ENCODE peak calls at places on chromosomes 12 and 14, in seven cellular contexts. One of them, this sample, is unnamed.

GRCh38 chr14:50407089-50407813 is 10.6 kb upstream of the CDKL1 start:
- DNase-seq in nephron progenitor cell: no peak
- DNase-seq in HCT116: no peak
- DNase-seq in psoas muscle: no peak
- DNase-seq in SW480: no peak
- DNase-seq in cerebellum: no peak
- DNase-seq in WTC11: no peak
- DNase-seq in this sample: no peak

GRCh38 chr14:68787235-68787727 is 5.6 kb downstream of the ZFP36L1 start:
- DNase-seq in nephron progenitor cell: no peak
- DNase-seq in HCT116: no peak
- DNase-seq in psoas muscle: no peak
- DNase-seq in SW480: peak
- DNase-seq in cerebellum: no peak
- DNase-seq in WTC11: no peak
- DNase-seq in this sample: no peak

GRCh38 chr14:73452341-73453191 is 5.8 kb downstream of the NUMB start:
- DNase-seq in nephron progenitor cell: no peak
- DNase-seq in HCT116: no peak
- DNase-seq in psoas muscle: no peak
- DNase-seq in SW480: no peak
- DNase-seq in cerebellum: no peak
- DNase-seq in WTC11: no peak
- DNase-seq in this sample: no peak

GRCh38 chr12:124011435-124012124 is 38.6 kb downstream of the ZNF664 start:
- DNase-seq in nephron progenitor cell: no peak
- DNase-seq in HCT116: no peak
- DNase-seq in psoas muscle: no peak
- DNase-seq in SW480: no peak
- DNase-seq in cerebellum: no peak
- DNase-seq in WTC11: no peak
- DNase-seq in this sample: no peak

GRCh38 chr12:27807063-27807703 is 27.1 kb upstream of the MANSC4 start:
- DNase-seq in nephron progenitor cell: no peak
- DNase-seq in HCT116: no peak
- DNase-seq in psoas muscle: no peak
- DNase-seq in SW480: no peak
- DNase-seq in cerebellum: no peak
- DNase-seq in WTC11: no peak
- DNase-seq in this sample: peak

GRCh38 chr14:105060751-105061427 is 4.3 kb downstream of the GPR132 start:
- DNase-seq in nephron progenitor cell: no peak
- DNase-seq in HCT116: no peak
- DNase-seq in psoas muscle: peak
- DNase-seq in SW480: no peak
- DNase-seq in cerebellum: no peak
- DNase-seq in WTC11: no peak
- DNase-seq in this sample: no peak

GRCh38 chr12:124622764-124623163 is 55.4 kb upstream of the NCOR2 start:
- DNase-seq in nephron progenitor cell: no peak
- DNase-seq in HCT116: no peak
- DNase-seq in psoas muscle: no peak
- DNase-seq in SW480: no peak
- DNase-seq in cerebellum: no peak
- DNase-seq in WTC11: no peak
- DNase-seq in this sample: no peak

GRCh38 chr12:51192284-51192671 is 19.3 kb upstream of the TFCP2 start:
- DNase-seq in nephron progenitor cell: no peak
- DNase-seq in HCT116: no peak
- DNase-seq in psoas muscle: no peak
- DNase-seq in SW480: no peak
- DNase-seq in cerebellum: no peak
- DNase-seq in WTC11: no peak
- DNase-seq in this sample: no peak

GRCh38 chr12:57004651-57005050 is 1.7 kb downstream of the ZBTB39 start:
- DNase-seq in nephron progenitor cell: no peak
- DNase-seq in HCT116: no peak
- DNase-seq in psoas muscle: no peak
- DNase-seq in SW480: no peak
- DNase-seq in cerebellum: no peak
- DNase-seq in WTC11: no peak
- DNase-seq in this sample: no peak

GRCh38 chr12:124310785-124311184 is 15.9 kb downstream of the RFLNA start:
- DNase-seq in nephron progenitor cell: no peak
- DNase-seq in HCT116: no peak
- DNase-seq in psoas muscle: no peak
- DNase-seq in SW480: no peak
- DNase-seq in cerebellum: no peak
- DNase-seq in WTC11: no peak
- DNase-seq in this sample: no peak

GRCh38 chr12:25756974-25757665 is 201.4 kb upstream of the RASSF8 start:
- DNase-seq in nephron progenitor cell: no peak
- DNase-seq in HCT116: no peak
- DNase-seq in psoas muscle: no peak
- DNase-seq in SW480: no peak
- DNase-seq in cerebellum: no peak
- DNase-seq in WTC11: no peak
- DNase-seq in this sample: no peak

GRCh38 chr12:68564166-68564565 is 46.5 kb upstream of the RAP1B start:
- DNase-seq in nephron progenitor cell: no peak
- DNase-seq in HCT116: no peak
- DNase-seq in psoas muscle: no peak
- DNase-seq in SW480: no peak
- DNase-seq in cerebellum: no peak
- DNase-seq in WTC11: no peak
- DNase-seq in this sample: no peak

GRCh38 chr12:21476949-21477348 is 24.5 kb downstream of the RECQL start:
- DNase-seq in nephron progenitor cell: no peak
- DNase-seq in HCT116: no peak
- DNase-seq in psoas muscle: no peak
- DNase-seq in SW480: no peak
- DNase-seq in cerebellum: no peak
- DNase-seq in WTC11: no peak
- DNase-seq in this sample: no peak